ENCODE peak calls at places on chromosomes 13 and 19, in four cellular contexts. One of them, this sample, is unnamed.

GRCh38 chr13:107258599-107259187 is 690.8 kb upstream of the ARGLU1 start:
- DNase-seq in activated CD8-positive, alpha-beta memory T cell treated with anti-CD3 and anti-CD28 coated beads, Interleukin-2, amount 10 ng/mL, durations not matched to agents 7 days and 5 days: no peak
- DNase-seq in endothelial cell: no peak
- DNase-seq in naive B cell: no peak
- DNase-seq in this sample: no peak

GRCh38 chr19:12527034-12527836 is 24.0 kb downstream of the ZNF564 start:
- DNase-seq in activated CD8-positive, alpha-beta memory T cell treated with anti-CD3 and anti-CD28 coated beads, Interleukin-2, amount 10 ng/mL, durations not matched to agents 7 days and 5 days: no peak
- DNase-seq in endothelial cell: no peak
- DNase-seq in naive B cell: no peak
- DNase-seq in this sample: no peak

GRCh38 chr13:23469901-23470525 is 36.5 kb upstream of the SACS start:
- DNase-seq in activated CD8-positive, alpha-beta memory T cell treated with anti-CD3 and anti-CD28 coated beads, Interleukin-2, amount 10 ng/mL, durations not matched to agents 7 days and 5 days: no peak
- DNase-seq in endothelial cell: no peak
- DNase-seq in naive B cell: no peak
- DNase-seq in this sample: no peak

GRCh38 chr19:32873560-32873959 is 4.0 kb upstream of the SLC7A9 start:
- DNase-seq in activated CD8-positive, alpha-beta memory T cell treated with anti-CD3 and anti-CD28 coated beads, Interleukin-2, amount 10 ng/mL, durations not matched to agents 7 days and 5 days: no peak
- DNase-seq in endothelial cell: no peak
- DNase-seq in naive B cell: no peak
- DNase-seq in this sample: no peak

GRCh38 chr13:50543767-50544166 is 299.7 kb downstream of the DLEU7 start:
- DNase-seq in activated CD8-positive, alpha-beta memory T cell treated with anti-CD3 and anti-CD28 coated beads, Interleukin-2, amount 10 ng/mL, durations not matched to agents 7 days and 5 days: no peak
- DNase-seq in endothelial cell: no peak
- DNase-seq in naive B cell: no peak
- DNase-seq in this sample: no peak

GRCh38 chr19:31616031-31616430 is 266.8 kb upstream of the TSHZ3 start:
- DNase-seq in activated CD8-positive, alpha-beta memory T cell treated with anti-CD3 and anti-CD28 coated beads, Interleukin-2, amount 10 ng/mL, durations not matched to agents 7 days and 5 days: no peak
- DNase-seq in endothelial cell: no peak
- DNase-seq in naive B cell: no peak
- DNase-seq in this sample: no peak

GRCh38 chr19:14544977-14545715 is 15.8 kb downstream of the TECR start:
- DNase-seq in activated CD8-positive, alpha-beta memory T cell treated with anti-CD3 and anti-CD28 coated beads, Interleukin-2, amount 10 ng/mL, durations not matched to agents 7 days and 5 days: no peak
- DNase-seq in endothelial cell: no peak
- DNase-seq in naive B cell: no peak
- DNase-seq in this sample: peak; percentile 79

GRCh38 chr13:93248627-93249047 is 22.0 kb downstream of the GPC6 start:
- DNase-seq in activated CD8-positive, alpha-beta memory T cell treated with anti-CD3 and anti-CD28 coated beads, Interleukin-2, amount 10 ng/mL, durations not matched to agents 7 days and 5 days: no peak
- DNase-seq in endothelial cell: peak; percentile 64
- DNase-seq in naive B cell: no peak
- DNase-seq in this sample: no peak

GRCh38 chr13:31485183-31485582 is 254.1 kb upstream of the RXFP2 start:
- DNase-seq in activated CD8-positive, alpha-beta memory T cell treated with anti-CD3 and anti-CD28 coated beads, Interleukin-2, amount 10 ng/mL, durations not matched to agents 7 days and 5 days: no peak
- DNase-seq in endothelial cell: no peak
- DNase-seq in naive B cell: no peak
- DNase-seq in this sample: no peak

GRCh38 chr19:9011875-9012274 is 1.7 kb upstream of the MUC16 start:
- DNase-seq in activated CD8-positive, alpha-beta memory T cell treated with anti-CD3 and anti-CD28 coated beads, Interleukin-2, amount 10 ng/mL, durations not matched to agents 7 days and 5 days: no peak
- DNase-seq in endothelial cell: no peak
- DNase-seq in naive B cell: no peak
- DNase-seq in this sample: no peak

GRCh38 chr13:31625115-31625514 is 114.2 kb upstream of the RXFP2 start:
- DNase-seq in activated CD8-positive, alpha-beta memory T cell treated with anti-CD3 and anti-CD28 coated beads, Interleukin-2, amount 10 ng/mL, durations not matched to agents 7 days and 5 days: no peak
- DNase-seq in endothelial cell: no peak
- DNase-seq in naive B cell: no peak
- DNase-seq in this sample: no peak

GRCh38 chr13:104954210-104954609 is 1581.3 kb downstream of the EFNB2 start:
- DNase-seq in activated CD8-positive, alpha-beta memory T cell treated with anti-CD3 and anti-CD28 coated beads, Interleukin-2, amount 10 ng/mL, durations not matched to agents 7 days and 5 days: no peak
- DNase-seq in endothelial cell: no peak
- DNase-seq in naive B cell: no peak
- DNase-seq in this sample: no peak

GRCh38 chr13:32642858-32643257 is 56.6 kb downstream of the PDS5B start:
- DNase-seq in activated CD8-positive, alpha-beta memory T cell treated with anti-CD3 and anti-CD28 coated beads, Interleukin-2, amount 10 ng/mL, durations not matched to agents 7 days and 5 days: no peak
- DNase-seq in endothelial cell: no peak
- DNase-seq in naive B cell: no peak
- DNase-seq in this sample: no peak

GRCh38 chr19:50861025-50861424 is 6.3 kb downstream of the KLK3 start:
- DNase-seq in activated CD8-positive, alpha-beta memory T cell treated with anti-CD3 and anti-CD28 coated beads, Interleukin-2, amount 10 ng/mL, durations not matched to agents 7 days and 5 days: no peak
- DNase-seq in endothelial cell: no peak
- DNase-seq in naive B cell: no peak
- DNase-seq in this sample: no peak

GRCh38 chr13:84925443-84925842 is 873.8 kb downstream of the SLITRK6 start:
- DNase-seq in activated CD8-positive, alpha-beta memory T cell treated with anti-CD3 and anti-CD28 coated beads, Interleukin-2, amount 10 ng/mL, durations not matched to agents 7 days and 5 days: no peak
- DNase-seq in endothelial cell: no peak
- DNase-seq in naive B cell: no peak
- DNase-seq in this sample: no peak

GRCh38 chr13:95481051-95481775 is 71.3 kb upstream of the CLDN10 start:
- DNase-seq in activated CD8-positive, alpha-beta memory T cell treated with anti-CD3 and anti-CD28 coated beads, Interleukin-2, amount 10 ng/mL, durations not matched to agents 7 days and 5 days: no peak
- DNase-seq in endothelial cell: no peak
- DNase-seq in naive B cell: no peak
- DNase-seq in this sample: no peak

GRCh38 chr13:20873348-20873747 is 29.2 kb downstream of the XPO4 start:
- DNase-seq in activated CD8-positive, alpha-beta memory T cell treated with anti-CD3 and anti-CD28 coated beads, Interleukin-2, amount 10 ng/mL, durations not matched to agents 7 days and 5 days: no peak
- DNase-seq in endothelial cell: no peak
- DNase-seq in naive B cell: no peak
- DNase-seq in this sample: no peak

GRCh38 chr13:114111577-114111976 is 20.8 kb downstream of the RASA3 start:
- DNase-seq in activated CD8-positive, alpha-beta memory T cell treated with anti-CD3 and anti-CD28 coated beads, Interleukin-2, amount 10 ng/mL, durations not matched to agents 7 days and 5 days: no peak
- DNase-seq in endothelial cell: no peak
- DNase-seq in naive B cell: no peak
- DNase-seq in this sample: no peak

GRCh38 chr19:48470281-48470680 is 1.1 kb downstream of the CYTH2 start:
- DNase-seq in activated CD8-positive, alpha-beta memory T cell treated with anti-CD3 and anti-CD28 coated beads, Interleukin-2, amount 10 ng/mL, durations not matched to agents 7 days and 5 days: no peak
- DNase-seq in endothelial cell: no peak
- DNase-seq in naive B cell: no peak
- DNase-seq in this sample: no peak

GRCh38 chr19:36392916-36393673 is 14.1 kb upstream of the ZFP14 start:
- DNase-seq in activated CD8-positive, alpha-beta memory T cell treated with anti-CD3 and anti-CD28 coated beads, Interleukin-2, amount 10 ng/mL, durations not matched to agents 7 days and 5 days: no peak
- DNase-seq in endothelial cell: no peak
- DNase-seq in naive B cell: no peak
- DNase-seq in this sample: no peak

GRCh38 chr19:46728208-46728607 is 11.3 kb upstream of the PRKD2 start:
- DNase-seq in activated CD8-positive, alpha-beta memory T cell treated with anti-CD3 and anti-CD28 coated beads, Interleukin-2, amount 10 ng/mL, durations not matched to agents 7 days and 5 days: no peak
- DNase-seq in endothelial cell: peak; percentile 33
- DNase-seq in naive B cell: no peak
- DNase-seq in this sample: peak; percentile 60

GRCh38 chr13:94318418-94318817 is 161.1 kb downstream of the DCT start:
- DNase-seq in activated CD8-positive, alpha-beta memory T cell treated with anti-CD3 and anti-CD28 coated beads, Interleukin-2, amount 10 ng/mL, durations not matched to agents 7 days and 5 days: no peak
- DNase-seq in endothelial cell: no peak
- DNase-seq in naive B cell: no peak
- DNase-seq in this sample: no peak

GRCh38 chr19:29013325-29013724 is 199.6 kb downstream of the UQCRFS1 start:
- DNase-seq in activated CD8-positive, alpha-beta memory T cell treated with anti-CD3 and anti-CD28 coated beads, Interleukin-2, amount 10 ng/mL, durations not matched to agents 7 days and 5 days: no peak
- DNase-seq in endothelial cell: no peak
- DNase-seq in naive B cell: no peak
- DNase-seq in this sample: no peak

GRCh38 chr19:3968556-3969434 is 2.1 kb downstream of the DAPK3 start:
- DNase-seq in activated CD8-positive, alpha-beta memory T cell treated with anti-CD3 and anti-CD28 coated beads, Interleukin-2, amount 10 ng/mL, durations not matched to agents 7 days and 5 days: no peak
- DNase-seq in endothelial cell: peak; percentile 90
- DNase-seq in naive B cell: no peak
- DNase-seq in this sample: peak; percentile 91

GRCh38 chr19:38924383-38924782 is 6.2 kb downstream of the SARS2 start:
- DNase-seq in activated CD8-positive, alpha-beta memory T cell treated with anti-CD3 and anti-CD28 coated beads, Interleukin-2, amount 10 ng/mL, durations not matched to agents 7 days and 5 days: peak; percentile 48
- DNase-seq in endothelial cell: no peak
- DNase-seq in naive B cell: no peak
- DNase-seq in this sample: no peak

GRCh38 chr13:94305463-94305862 is 174.0 kb downstream of the DCT start:
- DNase-seq in activated CD8-positive, alpha-beta memory T cell treated with anti-CD3 and anti-CD28 coated beads, Interleukin-2, amount 10 ng/mL, durations not matched to agents 7 days and 5 days: no peak
- DNase-seq in endothelial cell: no peak
- DNase-seq in naive B cell: no peak
- DNase-seq in this sample: no peak

GRCh38 chr13:40152145-40152544 is 496.7 kb downstream of the COG6 start:
- DNase-seq in activated CD8-positive, alpha-beta memory T cell treated with anti-CD3 and anti-CD28 coated beads, Interleukin-2, amount 10 ng/mL, durations not matched to agents 7 days and 5 days: no peak
- DNase-seq in endothelial cell: no peak
- DNase-seq in naive B cell: no peak
- DNase-seq in this sample: no peak

GRCh38 chr19:13053761-13054604 is 48.7 kb downstream of the LYL1 start:
- DNase-seq in activated CD8-positive, alpha-beta memory T cell treated with anti-CD3 and anti-CD28 coated beads, Interleukin-2, amount 10 ng/mL, durations not matched to agents 7 days and 5 days: no peak
- DNase-seq in endothelial cell: peak; percentile 74
- DNase-seq in naive B cell: no peak
- DNase-seq in this sample: peak; percentile 93

GRCh38 chr13:52345048-52345447 is 60.9 kb downstream of the THSD1 start:
- DNase-seq in activated CD8-positive, alpha-beta memory T cell treated with anti-CD3 and anti-CD28 coated beads, Interleukin-2, amount 10 ng/mL, durations not matched to agents 7 days and 5 days: no peak
- DNase-seq in endothelial cell: no peak
- DNase-seq in naive B cell: no peak
- DNase-seq in this sample: no peak

GRCh38 chr19:16922592-16922934 is 33.8 kb downstream of the F2RL3 start:
- DNase-seq in activated CD8-positive, alpha-beta memory T cell treated with anti-CD3 and anti-CD28 coated beads, Interleukin-2, amount 10 ng/mL, durations not matched to agents 7 days and 5 days: no peak
- DNase-seq in endothelial cell: no peak
- DNase-seq in naive B cell: no peak
- DNase-seq in this sample: no peak

GRCh38 chr19:55495646-55496349 is 7.6 kb downstream of the SSC5D start:
- DNase-seq in activated CD8-positive, alpha-beta memory T cell treated with anti-CD3 and anti-CD28 coated beads, Interleukin-2, amount 10 ng/mL, durations not matched to agents 7 days and 5 days: no peak
- DNase-seq in endothelial cell: no peak
- DNase-seq in naive B cell: no peak
- DNase-seq in this sample: no peak

GRCh38 chr19:7681336-7682174 is 922 bp downstream of the TRAPPC5 start:
- DNase-seq in activated CD8-positive, alpha-beta memory T cell treated with anti-CD3 and anti-CD28 coated beads, Interleukin-2, amount 10 ng/mL, durations not matched to agents 7 days and 5 days: peak; percentile 91
- DNase-seq in endothelial cell: peak; percentile 75
- DNase-seq in naive B cell: peak; percentile 86
- DNase-seq in this sample: peak; percentile 66

GRCh38 chr13:113999618-113999910 is 25.7 kb upstream of the C13orf46 start:
- DNase-seq in activated CD8-positive, alpha-beta memory T cell treated with anti-CD3 and anti-CD28 coated beads, Interleukin-2, amount 10 ng/mL, durations not matched to agents 7 days and 5 days: no peak
- DNase-seq in endothelial cell: no peak
- DNase-seq in naive B cell: no peak
- DNase-seq in this sample: no peak

GRCh38 chr19:7652061-7652641 is 15.2 kb downstream of the STXBP2 start:
- DNase-seq in activated CD8-positive, alpha-beta memory T cell treated with anti-CD3 and anti-CD28 coated beads, Interleukin-2, amount 10 ng/mL, durations not matched to agents 7 days and 5 days: peak; percentile 88
- DNase-seq in endothelial cell: peak; percentile 87
- DNase-seq in naive B cell: peak; percentile 74
- DNase-seq in this sample: peak; percentile 83

This sample was measured in left ventricle myocardium inferior.